ENCODE peak calls at places on chromosomes 2 and 18, in four cellular contexts. R is chondrocyte; I is prostate gland; K is activated CD4-positive, alpha-beta T cell treated with anti-CD3 and anti-CD28 coated beads, Interleukin-2, amount 50 U/mL, for 4 hours. V is an unnamed sample.
A peak's percentile ranks its signal among the peaks of the same experiment; 100 is the strongest.

GRCh38 chr2:10532631-10533101 is 84.5 kb upstream of the ODC1 start:
- DNase-seq in R (peak; percentile 77), K (no peak), I (no peak), V (no peak)

GRCh38 chr2:11612553-11613215 is 57.3 kb downstream of the NTSR2 start:
- DNase-seq in R (no peak), K (no peak), I (no peak), V (no peak)

GRCh38 chr2:218008060-218009040 is 5.6 kb upstream of the TNS1 start:
- DNase-seq in K (no peak), I (no peak), R (no peak), V (peak; percentile 73)

GRCh38 chr2:1636791-1637415 is 107.4 kb downstream of the PXDN start:
- DNase-seq in R (no peak), I (no peak), K (no peak), V (no peak)

GRCh38 chr2:113739849-113740248 is 16.6 kb downstream of the SLC35F5 start:
- DNase-seq in R (no peak), I (no peak), K (no peak), V (peak; percentile 37)

GRCh38 chr2:105641389-105641811 is 103.3 kb upstream of the NCK2 start:
- DNase-seq in R (no peak), I (no peak), K (no peak), V (no peak)

GRCh38 chr2:120622159-120622869 is 113.4 kb upstream of the GLI2 start:
- DNase-seq in K (no peak), I (no peak), R (no peak), V (no peak)

GRCh38 chr2:112993831-112994230 is 11.4 kb upstream of the IL36A start:
- DNase-seq in K (no peak), R (no peak), I (no peak), V (no peak)

GRCh38 chr2:225668606-225669266 is 269.2 kb downstream of the NYAP2 start:
- DNase-seq in K (no peak), I (peak; percentile 35), R (no peak), V (peak; percentile 83)

GRCh38 chr2:220460257-220460985 is 833.0 kb downstream of the SLC4A3 start:
- DNase-seq in R (no peak), I (no peak), K (no peak), V (peak; percentile 18)

GRCh38 chr2:167510071-167510759 is 621.9 kb downstream of the XIRP2 start:
- DNase-seq in I (no peak), K (no peak), R (no peak), V (peak; percentile 45)

GRCh38 chr2:112584891-112585250 is 462 bp downstream of the CHCHD5 start:
- DNase-seq in I (no peak), K (no peak), R (no peak), V (no peak)

GRCh38 chr18:2654828-2655152 is 736 bp upstream of the SMCHD1 start:
- DNase-seq in K (peak; percentile 72), I (no peak), R (no peak), V (no peak)

GRCh38 chr2:215601526-215601925 is 165.7 kb upstream of the FN1 start:
- DNase-seq in K (no peak), I (no peak), R (no peak), V (peak; percentile 16)

GRCh38 chr2:97751752-97752151 is 38.4 kb downstream of the ZAP70 start:
- DNase-seq in R (no peak), I (no peak), K (no peak), V (peak; percentile 31)

GRCh38 chr2:237581751-237582746 is 8.5 kb downstream of the RAB17 start:
- DNase-seq in K (peak; percentile 43), R (no peak), I (peak; percentile 83), V (peak; percentile 73)

GRCh38 chr18:8001711-8002110 is 434.6 kb downstream of the PTPRM start:
- DNase-seq in K (no peak), I (no peak), R (no peak), V (peak; percentile 56)

GRCh38 chr18:36516726-36517125 is 219.2 kb downstream of the FHOD3 start:
- DNase-seq in I (no peak), R (no peak), K (no peak), V (no peak)

GRCh38 chr2:118989481-118989880 is 47.5 kb downstream of the MARCO start:
- DNase-seq in I (no peak), R (no peak), K (no peak), V (no peak)

GRCh38 chr2:854460-854859 is 96.2 kb upstream of the SNTG2 start:
- DNase-seq in I (peak; percentile 39), R (no peak), K (no peak), V (peak; percentile 4)

GRCh38 chr18:40935423-40935822 is 1019.6 kb upstream of the PIK3C3 start:
- DNase-seq in I (no peak), K (no peak), R (no peak), V (peak; percentile 46)

GRCh38 chr2:42788-43187 is 3.5 kb downstream of the FAM110C start:
- DNase-seq in K (no peak), I (no peak), R (no peak), V (no peak)